ENCODE peak calls at places on chromosome 22, in ten cellular contexts. H is stomach, J is tibial nerve, L is heart left ventricle, D is right lobe of liver, E is transverse colon, V is breast epithelium, R is body of pancreas, U is IMR-90, W is sigmoid colon. K is an unnamed sample.
A peak's percentile ranks its signal among the peaks of the same experiment; 100 is the strongest.

GRCh38 chr22:42887114-42887513 is 30.0 kb upstream of the ARFGAP3 start:
- DNase-seq in H (no peak), J (no peak), L (no peak), D (no peak), E (no peak), V (no peak), R (peak; percentile 56), U (no peak), W (no peak), K (no peak)

GRCh38 chr22:48940988-48941902 is 886.4 kb downstream of the BRD1 start:
- DNase-seq in H (peak; percentile 16), J (no peak), L (no peak), D (peak; percentile 24), E (peak; percentile 3), V (no peak), R (no peak), U (no peak), W (peak; percentile 39), K (no peak)

GRCh38 chr22:44023404-44024287 is 456 bp upstream of the PARVB start:
- DNase-seq in H (peak; percentile 54), J (no peak), L (peak; percentile 84), D (peak; percentile 64), E (peak; percentile 50), V (no peak), R (peak; percentile 34), U (peak; percentile 12), W (no peak), K (no peak)

GRCh38 chr22:23893957-23894709 is at the start of gene MIF:
- DNase-seq in H (peak; percentile 97), J (peak; percentile 87), L (peak; percentile 99), D (peak; percentile 95), E (peak; percentile 97), V (peak; percentile 91), R (peak; percentile 94), U (peak; percentile 91), W (peak; percentile 96), K (peak; percentile 93)

GRCh38 chr22:20839837-20840645 is 18.6 kb downstream of the PI4KA start:
- DNase-seq in H (no peak), J (no peak), L (no peak), D (no peak), E (no peak), V (no peak), R (no peak), U (no peak), W (no peak), K (no peak)

GRCh38 chr22:43014062-43014875 is 680 bp downstream of the PACSIN2 start:
- DNase-seq in H (peak; percentile 47), J (no peak), L (peak; percentile 73), D (peak; percentile 63), E (peak; percentile 59), V (peak; percentile 32), R (peak; percentile 54), U (no peak), W (peak; percentile 77), K (peak; percentile 29)

GRCh38 chr22:20033045-20033706 is 12.3 kb downstream of the TANGO2 start:
- DNase-seq in H (peak; percentile 63), J (no peak), L (peak; percentile 75), D (peak; percentile 94), E (no peak), V (no peak), R (peak; percentile 71), U (no peak), W (no peak), K (no peak)

GRCh38 chr22:44659140-44659539 is 42.9 kb upstream of the PRR5 start:
- DNase-seq in H (no peak), J (no peak), L (no peak), D (no peak), E (no peak), V (no peak), R (no peak), U (no peak), W (peak; percentile 77), K (no peak)

GRCh38 chr22:25497269-25497668 is 67.2 kb upstream of the GRK3 start:
- DNase-seq in H (no peak), J (no peak), L (no peak), D (no peak), E (no peak), V (no peak), R (no peak), U (peak; percentile 63), W (no peak), K (no peak)

GRCh38 chr22:24285245-24285644 is 14.6 kb downstream of the SPECC1L start:
- DNase-seq in H (no peak), J (no peak), L (no peak), D (no peak), E (no peak), V (no peak), R (no peak), U (peak; percentile 28), W (no peak), K (no peak)

GRCh38 chr22:49411236-49411635 is 416.4 kb downstream of the BRD1 start:
- DNase-seq in H (no peak), J (no peak), L (no peak), D (peak; percentile 29), E (no peak), V (no peak), R (no peak), U (no peak), W (no peak), K (no peak)

DNA sequence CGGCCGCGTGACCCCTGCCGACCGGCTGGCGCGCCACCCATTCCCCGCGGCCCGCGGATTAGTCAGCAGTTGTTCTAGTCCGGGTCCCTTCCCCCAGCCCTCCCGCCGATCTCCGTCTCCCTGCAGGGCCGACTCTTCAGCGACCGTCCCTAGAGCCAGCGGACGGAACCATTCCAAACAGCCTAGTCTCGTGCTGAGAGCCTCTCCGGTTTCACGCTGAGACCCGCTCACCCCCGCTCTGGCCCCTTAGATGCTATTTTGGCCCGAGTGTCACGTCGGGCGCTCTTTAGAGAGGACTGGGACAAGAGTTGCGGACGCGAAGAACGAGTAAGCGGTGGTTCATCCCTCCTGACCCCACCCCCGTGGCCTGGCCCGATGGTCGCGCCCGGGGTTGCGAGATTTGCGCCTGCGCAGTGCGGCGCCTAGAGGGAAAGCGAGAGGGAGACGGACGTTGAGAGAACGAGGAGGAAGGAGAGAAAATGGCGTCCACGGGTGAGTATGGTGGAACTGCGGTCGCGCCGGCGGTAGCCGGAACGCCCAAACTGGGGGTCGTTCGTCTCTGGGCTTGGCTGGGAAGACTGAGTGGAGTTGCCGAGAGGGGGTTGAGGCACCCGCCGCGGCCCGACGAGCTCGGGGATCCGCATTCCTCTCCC is at the start of the genes EWSR1 and RHBDD3:
- DNase-seq in H (peak; percentile 96), J (peak; percentile 89), L (peak; percentile 98), D (peak; percentile 97), E (peak; percentile 96), V (peak; percentile 91), R (peak; percentile 98), U (peak; percentile 97), W (peak; percentile 98), K (peak; percentile 91)
- TF ChIP-seq POLR2A in H (no peak), J (peak; percentile 85), L (no peak), D (peak; percentile 87), E (peak; percentile 88), V (peak; percentile 86), R (peak; percentile 96), U (peak; percentile 93), W (peak; percentile 79), K (peak; percentile 85)

DNA sequence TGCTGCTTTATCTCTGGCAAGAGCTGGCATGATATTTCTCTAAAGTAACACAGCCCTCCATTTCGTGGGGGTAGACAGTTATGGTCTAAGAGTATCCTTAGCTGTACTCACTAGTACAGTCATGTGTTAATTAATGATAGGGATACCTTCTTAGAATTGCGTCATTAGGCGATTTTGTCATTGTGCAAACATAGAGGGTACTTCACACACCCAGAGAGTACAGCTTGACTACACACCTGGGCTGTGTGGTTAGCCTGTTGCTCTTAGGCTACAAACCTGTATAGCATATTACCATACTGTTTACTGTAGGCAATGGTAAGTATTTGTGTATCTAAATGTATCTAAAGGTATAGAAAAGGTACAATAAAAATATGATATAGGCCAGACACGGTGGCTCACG is 17.0 kb downstream of the XRCC6 start:
- DNase-seq in H (no peak), J (no peak), L (no peak), D (peak; percentile 15), E (no peak), V (no peak), R (no peak), U (no peak), W (no peak), K (no peak)
- H3K4me1 ChIP-seq in H (peaks cover 6% of the 10 kb centered on the region), J (no peaks in the 10 kb centered on the region), L (peaks cover 3% of the 10 kb centered on the region), D (no peaks in the 10 kb centered on the region), E (no peaks in the 10 kb centered on the region), V (no peaks in the 10 kb centered on the region), R (no peaks in the 10 kb centered on the region), U (no peaks in the 10 kb centered on the region), W (peaks cover 7% of the 10 kb centered on the region), K (no peaks in the 10 kb centered on the region)

GRCh38 chr22:36286096-36286957 is 33.4 kb downstream of the APOL1 start:
- DNase-seq in H (peak; percentile 74), J (peak; percentile 74), L (peak; percentile 85), D (peak; percentile 85), E (peak; percentile 75), V (peak; percentile 79), R (peak; percentile 63), U (peak; percentile 72), W (peak; percentile 94), K (peak; percentile 69)
- TF ChIP-seq POLR2A in H (no peak), J (no peak), L (no peak), D (no peak), E (no peak), V (no peak), R (no peak), U (no peak), W (no peak), K (no peak)

GRCh38 chr22:46585340-46586122 is 34.7 kb upstream of the GRAMD4 start:
- DNase-seq in H (no peak), J (no peak), L (peak; percentile 40), D (no peak), E (no peak), V (no peak), R (no peak), U (no peak), W (no peak), K (no peak)

GRCh38 chr22:46582281-46582811 is 37.8 kb upstream of the GRAMD4 start:
- DNase-seq in H (peak; percentile 77), J (no peak), L (no peak), D (peak; percentile 46), E (peak; percentile 81), V (no peak), R (peak; percentile 65), U (no peak), W (peak; percentile 58), K (no peak)

GRCh38 chr22:46584081-46584903 is 35.9 kb upstream of the GRAMD4 start:
- DNase-seq in H (no peak), J (no peak), L (peak; percentile 60), D (no peak), E (no peak), V (no peak), R (peak; percentile 50), U (peak; percentile 48), W (peak; percentile 57), K (no peak)

GRCh38 chr22:46581580-46582244 is 38.5 kb upstream of the GRAMD4 start:
- DNase-seq in H (no peak), J (no peak), L (peak; percentile 18), D (peak; percentile 46), E (peak; percentile 59), V (no peak), R (peak; percentile 14), U (no peak), W (peak; percentile 64), K (no peak)

DNA sequence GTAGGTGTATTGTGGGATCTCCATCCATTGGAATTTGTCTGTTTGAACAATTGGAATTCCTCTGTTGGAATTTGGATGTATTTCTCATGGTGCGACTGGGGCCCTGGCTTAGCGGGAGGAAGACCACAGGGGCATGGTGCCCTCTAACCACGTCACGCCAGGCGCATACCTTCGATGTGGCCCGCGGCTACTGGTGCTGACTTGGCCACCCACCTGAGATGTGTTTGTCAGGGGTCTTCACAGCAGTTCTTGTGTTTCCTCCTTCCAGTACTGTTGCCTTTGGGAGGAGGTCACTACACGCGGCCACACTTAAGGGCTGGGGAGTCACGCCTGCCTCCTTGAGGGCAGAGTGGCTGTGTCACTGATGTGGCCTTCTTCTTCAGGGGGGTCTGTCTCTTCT is 36.6 kb upstream of the GRAMD4 start:
- DNase-seq in H (no peak), J (no peak), L (no peak), D (no peak), E (peak; percentile 5), V (no peak), R (peak; percentile 10), U (no peak), W (peak; percentile 46), K (no peak)
- H3K4me1 ChIP-seq in H (peaks cover 96% of the 10 kb centered on the region), J (no peaks in the 10 kb centered on the region), L (peaks cover 55% of the 10 kb centered on the region), D (peaks cover 38% of the 10 kb centered on the region), E (peaks cover 91% of the 10 kb centered on the region), V (peaks cover 3% of the 10 kb centered on the region), R (peaks cover 58% of the 10 kb centered on the region), U (peaks cover 12% of the 10 kb centered on the region), W (peaks cover 30% of the 10 kb centered on the region), K (no peaks in the 10 kb centered on the region)